ENCODE peak calls at places on chromosomes 12 and 14, in six cellular contexts. One of them, this sample, is unnamed.

GRCh38 chr14:74638970-74639369 is 26.9 kb upstream of the LTBP2 start:
- DNase-seq in tibial nerve: no peak
- DNase-seq in CD8-positive, alpha-beta memory T cell: no peak
- DNase-seq in renal cortical epithelial cell: no peak
- DNase-seq in T-helper 9 cell: no peak
- DNase-seq in aorta: no peak
- DNase-seq in this sample: no peak

GRCh38 chr12:3732901-3733300 is 20.0 kb downstream of the CRACR2A start:
- DNase-seq in tibial nerve: no peak
- DNase-seq in CD8-positive, alpha-beta memory T cell: no peak
- DNase-seq in renal cortical epithelial cell: no peak
- DNase-seq in T-helper 9 cell: no peak
- DNase-seq in aorta: no peak
- DNase-seq in this sample: no peak

GRCh38 chr14:78319826-78320635 is 149.9 kb downstream of the NRXN3 start:
- DNase-seq in tibial nerve: no peak
- DNase-seq in CD8-positive, alpha-beta memory T cell: no peak
- DNase-seq in renal cortical epithelial cell: no peak
- DNase-seq in T-helper 9 cell: no peak
- DNase-seq in aorta: no peak
- DNase-seq in this sample: no peak

GRCh38 chr14:94906577-94906976 is 136.7 kb upstream of the GSC start:
- DNase-seq in tibial nerve: no peak
- DNase-seq in CD8-positive, alpha-beta memory T cell: no peak
- DNase-seq in renal cortical epithelial cell: no peak
- DNase-seq in T-helper 9 cell: no peak
- DNase-seq in aorta: no peak
- DNase-seq in this sample: no peak

GRCh38 chr14:24100982-24101494 is 6.9 kb downstream of the PCK2 start:
- DNase-seq in tibial nerve: no peak
- DNase-seq in CD8-positive, alpha-beta memory T cell: no peak
- DNase-seq in renal cortical epithelial cell: no peak
- DNase-seq in T-helper 9 cell: no peak
- DNase-seq in aorta: peak; percentile 17
- DNase-seq in this sample: no peak

GRCh38 chr12:42182394-42182793 is 37.7 kb upstream of the GXYLT1 start:
- DNase-seq in tibial nerve: no peak
- DNase-seq in CD8-positive, alpha-beta memory T cell: no peak
- DNase-seq in renal cortical epithelial cell: no peak
- DNase-seq in T-helper 9 cell: no peak
- DNase-seq in aorta: no peak
- DNase-seq in this sample: no peak

GRCh38 chr14:24311837-24312615 is 724 bp downstream of the LTB4R start:
- DNase-seq in tibial nerve: no peak
- DNase-seq in CD8-positive, alpha-beta memory T cell: no peak
- DNase-seq in renal cortical epithelial cell: peak; percentile 92
- DNase-seq in T-helper 9 cell: no peak
- DNase-seq in aorta: no peak
- DNase-seq in this sample: no peak

GRCh38 chr12:124750787-124751471 is 112.7 kb downstream of the SCARB1 start:
- DNase-seq in tibial nerve: no peak
- DNase-seq in CD8-positive, alpha-beta memory T cell: no peak
- DNase-seq in renal cortical epithelial cell: no peak
- DNase-seq in T-helper 9 cell: no peak
- DNase-seq in aorta: no peak
- DNase-seq in this sample: no peak

GRCh38 chr12:24111591-24111990 is 162.1 kb upstream of the SOX5 start:
- DNase-seq in tibial nerve: no peak
- DNase-seq in CD8-positive, alpha-beta memory T cell: no peak
- DNase-seq in renal cortical epithelial cell: peak; percentile 9
- DNase-seq in T-helper 9 cell: no peak
- DNase-seq in aorta: no peak
- DNase-seq in this sample: no peak

GRCh38 chr12:123942277-123942653 is 30.4 kb downstream of the CCDC92 start:
- DNase-seq in tibial nerve: no peak
- DNase-seq in CD8-positive, alpha-beta memory T cell: no peak
- DNase-seq in renal cortical epithelial cell: peak; percentile 21
- DNase-seq in T-helper 9 cell: no peak
- DNase-seq in aorta: peak; percentile 71
- DNase-seq in this sample: no peak

GRCh38 chr12:79929065-79929464 is 5.8 kb downstream of the PPP1R12A start:
- DNase-seq in tibial nerve: no peak
- DNase-seq in CD8-positive, alpha-beta memory T cell: no peak
- DNase-seq in renal cortical epithelial cell: no peak
- DNase-seq in T-helper 9 cell: no peak
- DNase-seq in aorta: no peak
- DNase-seq in this sample: no peak

GRCh38 chr12:30991466-30991865 is 64.9 kb downstream of the TSPAN11 start:
- DNase-seq in tibial nerve: no peak
- DNase-seq in CD8-positive, alpha-beta memory T cell: no peak
- DNase-seq in renal cortical epithelial cell: no peak
- DNase-seq in T-helper 9 cell: no peak
- DNase-seq in aorta: no peak
- DNase-seq in this sample: no peak

GRCh38 chr12:109736552-109737108 is 23.0 kb downstream of the FAM222A start:
- DNase-seq in tibial nerve: peak; percentile 13
- DNase-seq in CD8-positive, alpha-beta memory T cell: peak; percentile 46
- DNase-seq in renal cortical epithelial cell: peak; percentile 72
- DNase-seq in T-helper 9 cell: no peak
- DNase-seq in aorta: peak; percentile 42
- DNase-seq in this sample: peak; percentile 24

GRCh38 chr12:124406043-124406442 is 111.2 kb downstream of the RFLNA start:
- DNase-seq in tibial nerve: no peak
- DNase-seq in CD8-positive, alpha-beta memory T cell: no peak
- DNase-seq in renal cortical epithelial cell: no peak
- DNase-seq in T-helper 9 cell: no peak
- DNase-seq in aorta: no peak
- DNase-seq in this sample: no peak

GRCh38 chr12:116194935-116195431 is 82.5 kb downstream of the MED13L start:
- DNase-seq in tibial nerve: no peak
- DNase-seq in CD8-positive, alpha-beta memory T cell: peak; percentile 57
- DNase-seq in renal cortical epithelial cell: no peak
- DNase-seq in T-helper 9 cell: peak; percentile 5
- DNase-seq in aorta: no peak
- DNase-seq in this sample: no peak

GRCh38 chr12:79114896-79115295 is 250.3 kb downstream of the SYT1 start:
- DNase-seq in tibial nerve: no peak
- DNase-seq in CD8-positive, alpha-beta memory T cell: no peak
- DNase-seq in renal cortical epithelial cell: no peak
- DNase-seq in T-helper 9 cell: no peak
- DNase-seq in aorta: no peak
- DNase-seq in this sample: no peak

GRCh38 chr12:109697877-109698468 is 15.7 kb upstream of the FAM222A start:
- DNase-seq in tibial nerve: no peak
- DNase-seq in CD8-positive, alpha-beta memory T cell: no peak
- DNase-seq in renal cortical epithelial cell: no peak
- DNase-seq in T-helper 9 cell: no peak
- DNase-seq in aorta: no peak
- DNase-seq in this sample: peak; percentile 85

GRCh38 chr12:130051900-130052299 is 110.4 kb upstream of the FZD10 start:
- DNase-seq in tibial nerve: no peak
- DNase-seq in CD8-positive, alpha-beta memory T cell: no peak
- DNase-seq in renal cortical epithelial cell: no peak
- DNase-seq in T-helper 9 cell: no peak
- DNase-seq in aorta: no peak
- DNase-seq in this sample: no peak

GRCh38 chr12:53982616-53983579 is 2.0 kb upstream of the HOXC10 start:
- DNase-seq in tibial nerve: no peak
- DNase-seq in CD8-positive, alpha-beta memory T cell: no peak
- DNase-seq in renal cortical epithelial cell: no peak
- DNase-seq in T-helper 9 cell: no peak
- DNase-seq in aorta: no peak
- DNase-seq in this sample: no peak

GRCh38 chr12:24723759-24724158 is 225.1 kb downstream of the BCAT1 start:
- DNase-seq in tibial nerve: no peak
- DNase-seq in CD8-positive, alpha-beta memory T cell: no peak
- DNase-seq in renal cortical epithelial cell: no peak
- DNase-seq in T-helper 9 cell: no peak
- DNase-seq in aorta: no peak
- DNase-seq in this sample: no peak

This sample was measured in psoas muscle.